ENCODE peak calls at places on chromosomes 3 and 15, in ten cellular contexts. F is sigmoid colon; D is A549; J is breast epithelium; W is lower lobe of right lung; O is SK-N-SH; L is heart right ventricle; B is kidney; X is CD4-positive, alpha-beta memory T cell; I is ovary. P is an unnamed sample. For H3K4me1, the result is how much of the 10 kb centered on the place peaks cover.

GRCh38 chr3:10614160-10614559 is 108.8 kb upstream of the ATP2B2 start:
- DNase-seq in F (no peak), D (no peak), J (no peak), W (no peak), O (peak), L (no peak), B (no peak), X (no peak), I (no peak), P (no peak)

GRCh38 chr3:8658326-8659212 is 14.0 kb upstream of the SSUH2 start:
- DNase-seq in F (no peak), D (peak), J (peak), W (peak), O (peak), L (peak), B (peak), X (no peak), I (peak), P (peak)

GRCh38 chr15:36254446-36254845 is 325.0 kb upstream of the CDIN1 start:
- DNase-seq in F (no peak), D (no peak), J (no peak), W (no peak), O (no peak), L (no peak), B (no peak), X (no peak), I (no peak), P (no peak)

GRCh38 chr3:2172561-2173171 is 74.0 kb downstream of the CNTN4 start:
- DNase-seq in F (no peak), D (no peak), J (no peak), W (no peak), O (no peak), L (no peak), B (no peak), X (no peak), I (no peak), P (no peak)

GRCh38 chr15:78906310-78906608 is 33.6 kb downstream of the MORF4L1 start:
- DNase-seq in F (no peak), D (no peak), J (no peak), W (no peak), O (no peak), L (no peak), B (no peak), X (no peak), I (no peak), P (no peak)

GRCh38 chr3:21668012-21668411 is 83.0 kb downstream of the ZNF385D start:
- DNase-seq in F (no peak), D (no peak), J (no peak), W (no peak), O (no peak), L (no peak), B (no peak), X (no peak), I (no peak), P (no peak)

GRCh38 chr3:51672083-51672475 is 1.0 kb downstream of the TEX264 start:
- DNase-seq in F (no peak), D (no peak), J (no peak), W (no peak), O (no peak), L (no peak), B (no peak), X (no peak), I (no peak), P (no peak)

GRCh38 chr3:97721446-97721845 is 43.1 kb upstream of the ARL6 start:
- DNase-seq in F (no peak), D (no peak), J (no peak), W (no peak), O (no peak), L (no peak), B (no peak), X (no peak), I (no peak), P (no peak)

GRCh38 chr15:69558138-69558409 is 105.5 kb downstream of the RPLP1 start:
- DNase-seq in F (no peak), D (no peak), J (no peak), W (no peak), O (no peak), L (no peak), B (no peak), X (no peak), I (no peak), P (no peak)

GRCh38 chr3:150613034-150613433 is 9.9 kb downstream of the SELENOT start:
- DNase-seq in F (no peak), D (no peak), J (no peak), W (no peak), O (no peak), L (no peak), B (no peak), X (no peak), I (no peak), P (no peak)

GRCh38 chr3:148128136-148128535 is 569.6 kb upstream of the AGTR1 start:
- DNase-seq in F (no peak), D (no peak), J (no peak), W (no peak), O (no peak), L (no peak), B (no peak), X (no peak), I (no peak), P (no peak)

GRCh38 chr3:47283596-47284364 is 1.0 kb downstream of the KLHL18 start:
- DNase-seq in F (peak), D (peak), J (no peak), W (no peak), O (peak), L (no peak), B (no peak), X (no peak), I (no peak), P (no peak)

GRCh38 chr3:58526124-58526957 is 10.6 kb downstream of the ACOX2 start:
- DNase-seq in F (no peak), D (peak), J (no peak), W (no peak), O (no peak), L (no peak), B (peak), X (no peak), I (no peak), P (no peak)

GRCh38 chr3:152304160-152304559 is 35.4 kb downstream of the MBNL1 start:
- DNase-seq in F (no peak), D (no peak), J (no peak), W (no peak), O (no peak), L (no peak), B (no peak), X (no peak), I (no peak), P (no peak)
- H3K4me3 ChIP-seq in F (no peak), D (no peak), J (no peak), W (no peak), O (no peak), L (no peak), B (no peak), X (no peak), I (no peak), P (no peak)

GRCh38 chr3:179037361-179037760 is 34.2 kb downstream of the ZMAT3 start:
- DNase-seq in F (peak), D (no peak), J (peak), W (no peak), O (no peak), L (peak), B (peak), X (peak), I (no peak), P (peak)
- H3K27ac ChIP-seq in F (peak), D (no peak), J (peak), W (no peak), O (no peak), L (no peak), B (no peak), X (peak), I (no peak), P (no peak)

GRCh38 chr3:129433565-129433964 is 5.1 kb upstream of the EFCAB12 start:
- DNase-seq in F (no peak), D (no peak), J (no peak), W (no peak), O (no peak), L (no peak), B (no peak), X (no peak), I (no peak), P (no peak)
- H3K4me1 ChIP-seq in F (under half), D (under half), J (under half), W (under half), O (under half), L (under half), B (under half), X (under half), I (under half), P (under half)

DNA sequence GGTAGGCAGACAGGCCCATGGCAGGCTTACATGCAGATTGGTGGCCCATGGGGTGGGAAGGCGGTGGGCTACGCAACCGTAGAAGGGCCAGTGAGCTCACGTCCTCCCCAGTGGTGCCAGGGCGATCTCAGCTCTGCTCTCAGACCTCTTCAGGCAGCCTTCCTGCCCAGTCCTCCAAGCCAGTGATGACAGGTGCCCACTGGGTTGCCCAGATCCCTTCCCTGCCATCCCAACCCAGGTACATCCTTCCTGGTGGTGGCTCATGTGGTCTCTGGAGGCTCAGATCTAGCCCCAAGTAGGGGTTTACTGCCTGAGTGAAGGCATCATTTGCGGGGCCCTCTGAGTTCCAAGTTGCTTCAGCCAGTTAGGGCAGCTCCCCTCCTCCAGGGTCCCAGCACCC is 2.4 kb upstream of the DNAJB8 start:
- DNase-seq in F (no peak), D (no peak), J (no peak), W (no peak), O (no peak), L (no peak), B (no peak), X (no peak), I (no peak), P (peak)
- H3K4me3 ChIP-seq in F (no peak), D (no peak), J (no peak), W (no peak), O (no peak), L (no peak), B (no peak), X (no peak), I (no peak), P (no peak)

DNA sequence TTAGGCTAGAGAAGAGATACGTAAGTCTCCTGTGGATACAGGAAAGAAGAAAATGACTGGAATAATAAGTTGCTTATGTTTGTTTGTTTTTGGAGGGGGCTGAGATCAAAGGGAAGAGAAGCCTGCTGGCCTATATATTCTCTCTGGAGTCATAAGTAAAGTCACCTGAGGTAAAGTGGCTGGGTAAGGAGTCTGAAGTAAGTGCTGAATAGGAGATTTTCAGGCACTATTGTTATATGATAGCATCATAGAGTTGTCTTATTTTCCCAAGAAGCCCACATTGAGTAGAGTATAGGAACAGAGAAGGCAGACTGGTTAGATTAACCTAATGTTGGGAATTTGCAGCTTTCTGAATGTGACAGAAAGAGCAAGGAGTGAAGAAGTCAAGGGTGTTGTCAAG is 10.7 kb downstream of the TBC1D23 start:
- DNase-seq in F (no peak), D (no peak), J (no peak), W (no peak), O (no peak), L (no peak), B (no peak), X (no peak), I (no peak), P (no peak)
- H3K27ac ChIP-seq in F (no peak), D (no peak), J (no peak), W (no peak), O (no peak), L (no peak), B (no peak), X (no peak), I (no peak), P (no peak)

DNA sequence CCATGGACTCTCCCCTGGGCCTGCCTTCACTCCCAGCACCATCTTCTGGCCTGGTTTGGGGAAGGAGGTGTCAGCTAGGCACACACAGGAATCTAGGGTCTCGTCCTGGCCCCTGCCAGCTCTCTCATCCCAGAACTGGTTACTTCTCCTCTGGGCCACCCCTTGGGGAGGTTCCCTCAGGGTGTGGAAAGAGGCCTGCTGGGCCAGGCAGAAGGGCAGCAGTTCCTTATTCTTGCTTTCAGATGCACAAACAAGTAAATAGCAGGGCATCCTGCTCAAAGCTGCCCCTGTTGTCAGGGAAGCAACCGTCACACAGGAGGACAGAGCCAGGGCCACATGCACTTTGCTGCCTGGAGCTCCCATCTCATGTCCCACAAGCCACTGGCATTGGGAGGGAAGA is 108.7 kb upstream of the HACD2 start:
- DNase-seq in F (no peak), D (no peak), J (no peak), W (no peak), O (no peak), L (no peak), B (no peak), X (no peak), I (no peak), P (no peak)
- H3K4me1 ChIP-seq in F (half or more), D (under half), J (under half), W (half or more), O (under half), L (half or more), B (under half), X (under half), I (under half), P (under half)

GRCh38 chr3:187064210-187065115 is 74.8 kb downstream of the RPL39L start:
- DNase-seq in F (no peak), D (no peak), J (no peak), W (no peak), O (peak), L (no peak), B (no peak), X (no peak), I (no peak), P (no peak)
- H3K4me3 ChIP-seq in F (no peak), D (no peak), J (no peak), W (no peak), O (no peak), L (no peak), B (no peak), X (no peak), I (no peak), P (no peak)

GRCh38 chr15:57591237-57591821 is 375 bp upstream of the MYZAP start:
- DNase-seq in F (no peak), D (no peak), J (no peak), W (no peak), O (no peak), L (no peak), B (no peak), X (no peak), I (no peak), P (no peak)

GRCh38 chr15:57592836-57593420 is 1.2 kb downstream of the MYZAP start:
- DNase-seq in F (no peak), D (no peak), J (no peak), W (no peak), O (no peak), L (no peak), B (no peak), X (no peak), I (no peak), P (no peak)

GRCh38 chr15:57594479-57594878 is 2.8 kb downstream of the MYZAP start:
- DNase-seq in F (no peak), D (no peak), J (no peak), W (no peak), O (no peak), L (no peak), B (no peak), X (no peak), I (no peak), P (no peak)

GRCh38 chr15:57591822-57592367 is at the start of gene MYZAP:
- DNase-seq in F (no peak), D (peak), J (peak), W (peak), O (peak), L (peak), B (peak), X (peak), I (peak), P (peak)

GRCh38 chr15:57592426-57592825 is 722 bp downstream of the MYZAP start:
- DNase-seq in F (no peak), D (no peak), J (no peak), W (no peak), O (peak), L (no peak), B (no peak), X (no peak), I (no peak), P (peak)
- H3K27ac ChIP-seq in F (peak), D (peak), J (peak), W (peak), O (no peak), L (peak), B (no peak), X (no peak), I (peak), P (peak)

DNA sequence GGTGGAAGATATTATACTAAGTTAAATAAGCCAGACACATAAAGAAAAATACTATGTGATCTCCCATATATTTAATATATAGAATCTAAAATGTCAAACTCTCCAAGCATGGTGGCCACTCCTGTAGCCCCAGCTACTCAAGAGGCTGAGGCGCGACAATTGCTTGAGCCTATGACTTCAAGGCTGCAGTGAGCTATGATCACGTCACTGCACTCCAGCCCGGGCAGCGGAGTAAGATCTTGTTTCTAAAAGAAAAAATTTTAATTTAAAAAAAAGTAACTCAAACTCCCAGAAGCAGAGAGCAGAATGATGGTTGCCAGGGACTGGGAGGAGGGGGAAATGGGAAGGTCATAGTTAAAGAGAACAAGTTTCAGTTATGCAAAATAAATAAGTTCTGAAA is 13.3 kb downstream of the RAB27A start:
- DNase-seq in F (no peak), D (no peak), J (no peak), W (no peak), O (no peak), L (no peak), B (no peak), X (no peak), I (no peak), P (no peak)
- H3K4me1 ChIP-seq in F (under half), D (under half), J (under half), W (under half), O (under half), L (under half), B (under half), X (half or more), I (under half), P (under half)

P was measured in right cardiac atrium.